ENCODE peak calls at places on chromosomes 5 and 9, in seven cellular contexts. D, I, N, R, H, A and S are unnamed samples.

GRCh38 chr9:6927838-6928237 is 170.1 kb downstream of the KDM4C start:
- DNase-seq in N (no peak), A (no peak), D (no peak), H (no peak), R (no peak), I (no peak), S (no peak)

GRCh38 chr5:40442346-40442745 is 237.4 kb upstream of the PTGER4 start:
- DNase-seq in H (peak), I (no peak), N (no peak), R (no peak), A (no peak), D (no peak), S (peak)

GRCh38 chr5:144404672-144405071 is 234.0 kb downstream of the KCTD16 start:
- DNase-seq in D (no peak), A (no peak), R (no peak), I (no peak), H (no peak), N (no peak), S (no peak)

GRCh38 chr9:129836342-129837007 is 1.2 kb downstream of the USP20 start:
- DNase-seq in I (no peak), N (no peak), R (no peak), H (no peak), A (no peak), D (no peak), S (no peak)

GRCh38 chr5:887947-888640 is 4.5 kb downstream of the BRD9 start:
- DNase-seq in N (no peak), A (no peak), I (no peak), R (no peak), H (peak), D (no peak), S (peak)

GRCh38 chr5:58543723-58544122 is 39.2 kb upstream of the RAB3C start:
- DNase-seq in R (no peak), D (no peak), A (no peak), I (no peak), H (no peak), N (no peak), S (no peak)

GRCh38 chr5:131329187-131329540 is 65.3 kb downstream of the CDC42SE2 start:
- DNase-seq in N (no peak), H (no peak), D (no peak), A (no peak), I (no peak), R (no peak), S (no peak)

GRCh38 chr5:5716665-5717064 is 294.2 kb downstream of the ICE1 start:
- DNase-seq in H (no peak), I (no peak), A (no peak), R (no peak), N (no peak), D (no peak), S (no peak)

GRCh38 chr5:39437469-39437868 is 12.7 kb upstream of the DAB2 start:
- DNase-seq in H (peak), R (no peak), N (no peak), I (no peak), A (no peak), D (no peak), S (peak)

GRCh38 chr5:122515709-122516431 is 203.8 kb downstream of the SNCAIP start:
- DNase-seq in I (peak), H (peak), N (peak), D (peak), R (no peak), A (peak), S (peak)

GRCh38 chr9:136268318-136268717 is 22.7 kb upstream of the QSOX2 start:
- DNase-seq in I (no peak), D (no peak), R (no peak), N (no peak), A (no peak), H (no peak), S (peak)

GRCh38 chr9:31065691-31066090 is 1318.8 kb upstream of the ACO1 start:
- DNase-seq in N (no peak), R (no peak), I (no peak), D (no peak), H (no peak), A (no peak), S (no peak)

GRCh38 chr9:34185778-34186551 is 7.1 kb downstream of the UBAP1 start:
- DNase-seq in R (no peak), D (peak), N (peak), A (no peak), H (peak), I (peak), S (peak)
- H3K4me3 ChIP-seq in R (no peak), D (no peak), N (no peak), A (no peak), H (no peak), I (no peak), S (no peak)

GRCh38 chr5:172910828-172911627 is 48.2 kb upstream of the RPL26L1 start:
- DNase-seq in A (peak), H (peak), R (peak), D (peak), I (peak), N (no peak), S (peak)
- TF ChIP-seq CTCF in A (peak), H (peak), R (no peak), D (peak), I (peak), N (peak), S (peak)

GRCh38 chr5:134555889-134556311 is 30.4 kb downstream of the JADE2 start:
- DNase-seq in I (no peak), A (peak), R (peak), D (peak), H (peak), N (peak), S (peak)
- H3K4me3 ChIP-seq in I (no peak), A (no peak), R (no peak), D (no peak), H (no peak), N (no peak), S (no peak)

DNA sequence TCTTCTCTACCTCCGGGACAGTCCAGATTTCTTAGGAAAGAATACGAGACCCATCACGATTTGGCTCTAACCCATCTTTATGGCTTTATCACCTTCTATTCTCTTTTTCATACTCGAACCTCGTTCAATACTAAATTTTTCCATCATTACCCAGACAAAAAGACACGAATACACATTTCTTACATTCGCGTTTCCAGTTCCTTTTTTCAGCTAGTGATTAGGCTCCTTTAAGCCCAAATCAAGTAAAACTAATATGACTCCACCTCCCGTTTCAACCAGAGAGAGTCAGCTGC is 506 bp downstream of the ZBTB6 start:
- DNase-seq in A (no peak), D (no peak), R (no peak), I (no peak), N (no peak), H (no peak), S (no peak)
- TF ChIP-seq CTCF in A (no peak), D (no peak), R (no peak), I (no peak), N (no peak), H (no peak), S (no peak)

GRCh38 chr5:125410501-125411162 is 664.2 kb upstream of the ZNF608 start:
- DNase-seq in N (peak), I (no peak), D (no peak), H (peak), A (peak), R (no peak), S (peak)

GRCh38 chr5:125412561-125413535 is 666.4 kb upstream of the ZNF608 start:
- DNase-seq in H (peak), A (peak), I (peak), N (peak), R (peak), D (peak), S (peak)

GRCh38 chr5:125411163-125412050 is 665.0 kb upstream of the ZNF608 start:
- DNase-seq in N (no peak), I (peak), D (peak), A (no peak), R (no peak), H (peak), S (peak)

GRCh38 chr5:125413861-125414260 is 667.4 kb upstream of the ZNF608 start:
- DNase-seq in D (no peak), N (no peak), H (no peak), A (no peak), I (no peak), R (no peak), S (no peak)

DNA sequence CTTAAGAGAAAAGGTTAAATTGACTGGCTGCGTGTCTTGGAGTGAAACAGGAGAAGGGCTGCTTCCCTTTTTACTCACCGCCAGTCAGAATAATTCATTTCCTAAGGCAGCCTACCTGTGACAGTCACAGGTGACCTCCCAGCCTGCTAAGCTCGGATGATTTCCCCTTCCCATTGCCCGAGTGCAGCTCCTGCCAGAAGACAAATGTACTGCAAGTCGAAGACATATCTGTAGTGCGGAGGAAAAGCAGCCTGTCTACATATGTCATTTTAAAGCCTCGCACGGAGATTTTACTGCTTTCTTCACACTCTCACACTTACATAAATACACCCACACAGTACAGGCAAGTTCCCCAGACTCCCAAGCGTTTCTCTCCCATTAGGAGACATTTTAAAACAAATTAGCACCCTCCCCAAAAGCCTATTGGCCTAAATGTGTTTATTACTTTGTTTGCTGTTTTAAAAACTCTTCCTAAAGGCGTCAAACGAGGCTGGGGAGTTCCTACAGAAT is 665.7 kb upstream of the ZNF608 start:
- DNase-seq in D (no peak), H (peak), R (peak), N (no peak), A (no peak), I (no peak), S (peak)
- H3K4me3 ChIP-seq in D (no peak), H (no peak), R (peak), N (no peak), A (no peak), I (peak), S (no peak)

GRCh38 chr9:98118640-98119601 is at the start of gene TRIM14:
- DNase-seq in A (peak), N (no peak), D (peak), R (peak), I (peak), H (peak), S (peak)
- TF ChIP-seq CTCF in A (peak), N (peak), D (no peak), R (no peak), I (no peak), H (peak), S (no peak)

GRCh38 chr9:126804198-126804695 is 593 bp upstream of the ZBTB43 start:
- DNase-seq in H (no peak), R (no peak), I (peak), A (no peak), N (no peak), D (peak), S (no peak)

GRCh38 chr9:126809068-126809467 is 4.2 kb downstream of the ZBTB43 start:
- DNase-seq in R (no peak), D (no peak), I (no peak), H (peak), A (no peak), N (no peak), S (peak)

GRCh38 chr9:126804696-126805545 is at the start of gene ZBTB43:
- DNase-seq in I (peak), D (peak), N (peak), A (peak), R (peak), H (peak), S (peak)

GRCh38 chr9:126805546-126806262 is 864 bp downstream of the ZBTB43 start:
- DNase-seq in H (peak), I (peak), A (no peak), N (no peak), R (peak), D (no peak), S (peak)

DNA sequence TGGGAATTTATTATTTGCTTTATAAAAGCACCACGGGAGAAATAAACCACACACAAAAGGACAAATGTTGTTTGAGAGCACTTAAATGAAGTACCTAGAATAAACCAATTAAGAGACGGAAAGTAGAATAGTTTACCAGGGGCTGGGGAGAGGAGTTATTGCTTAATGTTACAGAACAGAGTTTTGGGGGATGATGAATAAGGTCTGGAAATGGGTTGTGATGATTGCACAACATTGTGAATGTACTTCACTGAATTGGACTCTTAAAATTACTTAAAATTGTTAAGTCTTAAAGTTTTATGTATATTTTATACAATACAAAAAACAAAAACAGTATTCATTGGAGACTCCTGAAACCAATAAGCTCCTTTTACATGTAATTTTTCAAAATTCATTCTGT is 1.5 kb downstream of the ZBTB43 start:
- DNase-seq in A (no peak), I (no peak), R (no peak), N (no peak), H (peak), D (no peak), S (peak)
- H3K4me3 ChIP-seq in A (peak), I (peak), R (peak), N (no peak), H (peak), D (no peak), S (peak)

GRCh38 chr9:128361296-128361980 is 9.7 kb upstream of the URM1 start:
- DNase-seq in N (no peak), A (no peak), R (no peak), I (no peak), D (no peak), H (no peak), S (no peak)

GRCh38 chr9:128362774-128363173 is 8.4 kb upstream of the URM1 start:
- DNase-seq in N (no peak), I (no peak), H (no peak), D (no peak), R (no peak), A (no peak), S (no peak)

GRCh38 chr9:128358861-128359260 is 12.3 kb upstream of the URM1 start:
- DNase-seq in I (no peak), N (no peak), R (no peak), D (no peak), H (no peak), A (no peak), S (no peak)

GRCh38 chr9:128360826-128361225 is 10.3 kb upstream of the URM1 start:
- DNase-seq in I (no peak), A (no peak), D (no peak), R (no peak), N (no peak), H (no peak), S (no peak)

GRCh38 chr9:128361981-128362646 is 9.1 kb upstream of the URM1 start:
- DNase-seq in R (peak), N (peak), A (peak), H (peak), I (peak), D (peak), S (peak)
- TF ChIP-seq CTCF in R (peak), N (peak), A (peak), H (peak), I (peak), D (peak), S (peak)